ENCODE peak calls at places on chromosomes 13 and 19, in five cellular contexts. W is ascending aorta, F is epithelial cell of proximal tubule, T is AG09309, I is neural progenitor cell. P is an unnamed sample.

GRCh38 chr19:35851213-35852028 is 883 bp downstream of the NPHS1 start:
- DNase-seq in I (peak), T (no peak), W (no peak), F (no peak), P (peak)

GRCh38 chr13:96581741-96582140 is 412.5 kb downstream of the OXGR1 start:
- DNase-seq in I (no peak), F (no peak), W (no peak), T (no peak), P (no peak)

GRCh38 chr13:99087954-99088491 is 110.2 kb upstream of the DOCK9 start:
- DNase-seq in I (peak), T (no peak), F (no peak), W (no peak), P (no peak)

GRCh38 chr13:94947965-94948371 is 235.6 kb upstream of the SOX21 start:
- DNase-seq in F (no peak), T (no peak), W (no peak), I (peak), P (no peak)

GRCh38 chr13:98506343-98507059 is 70.4 kb downstream of the STK24 start:
- DNase-seq in W (no peak), I (no peak), F (no peak), T (no peak), P (no peak)

GRCh38 chr13:98598043-98598442 is 21.1 kb upstream of the STK24 start:
- DNase-seq in T (no peak), F (no peak), I (peak), W (no peak), P (no peak)

GRCh38 chr13:44058586-44059238 is 179.0 kb downstream of the LACC1 start:
- DNase-seq in T (no peak), I (no peak), W (no peak), F (no peak), P (no peak)

GRCh38 chr13:97211357-97211756 is 10.8 kb upstream of the MBNL2 start:
- DNase-seq in W (no peak), I (no peak), T (no peak), F (no peak), P (no peak)